ENCODE peak calls at places on chromosomes 13 and 19, in seven cellular contexts. K is transverse colon; I is brain microvascular endothelial cell; T is pancreas; Y is bronchial epithelial cell; E is thyroid gland; A is CD8-positive, alpha-beta memory T cell. S is an unnamed sample. For H3K36me3, the result is how much of the 10 kb centered on the place peaks cover.

GRCh38 chr13:49062297-49062896 is 86.7 kb downstream of the FNDC3A start:
- DNase-seq in K (no peak), I (no peak), T (no peak), Y (peak), E (no peak), A (no peak), S (no peak)

GRCh38 chr13:91668844-91669495 is 270.5 kb downstream of the GPC5 start:
- DNase-seq in K (no peak), I (no peak), T (no peak), Y (no peak), E (no peak), A (no peak), S (no peak)

GRCh38 chr19:41263042-41263849 is 926 bp upstream of the HNRNPUL1 start:
- DNase-seq in K (peak), I (peak), T (peak), Y (peak), E (peak), A (peak), S (peak)

GRCh38 chr13:98004107-98004506 is 50.6 kb downstream of the IPO5 start:
- DNase-seq in K (no peak), I (peak), T (no peak), Y (peak), E (no peak), A (no peak), S (no peak)

GRCh38 chr13:40375522-40376171 is 290.8 kb downstream of the FOXO1 start:
- DNase-seq in K (no peak), I (no peak), T (no peak), Y (no peak), E (no peak), A (no peak), S (no peak)

GRCh38 chr19:45141203-45141900 is 19.4 kb downstream of the NKPD1 start:
- DNase-seq in K (no peak), I (no peak), T (no peak), Y (no peak), E (no peak), A (no peak), S (no peak)

GRCh38 chr13:48165727-48166126 is 67.3 kb upstream of the ITM2B start:
- DNase-seq in K (no peak), I (no peak), T (no peak), Y (peak), E (no peak), A (no peak), S (no peak)

GRCh38 chr13:49627831-49628652 is at the start of gene ARL11:
- DNase-seq in K (peak), I (no peak), T (no peak), Y (peak), E (peak), A (no peak), S (peak)

GRCh38 chr19:23384166-23384565 is 11.1 kb downstream of the ZNF91 start:
- DNase-seq in K (no peak), I (no peak), T (no peak), Y (no peak), E (no peak), A (no peak), S (no peak)

GRCh38 chr19:23382955-23383354 is 12.3 kb downstream of the ZNF91 start:
- DNase-seq in K (no peak), I (no peak), T (no peak), Y (no peak), E (no peak), A (no peak), S (no peak)

GRCh38 chr19:23381114-23381513 is 14.2 kb downstream of the ZNF91 start:
- DNase-seq in K (no peak), I (no peak), T (no peak), Y (no peak), E (no peak), A (no peak), S (no peak)

GRCh38 chr19:23384858-23385257 is 10.4 kb downstream of the ZNF91 start:
- DNase-seq in K (no peak), I (no peak), T (no peak), Y (no peak), E (no peak), A (no peak), S (no peak)

GRCh38 chr19:23385404-23385803 is 9.9 kb downstream of the ZNF91 start:
- DNase-seq in K (no peak), I (no peak), T (no peak), Y (no peak), E (no peak), A (no peak), S (no peak)
- H3K36me3 ChIP-seq in K (half or more), I (under half), T (under half), Y (under half), E (under half), A (under half), S (under half)

GRCh38 chr19:10774893-10775292 is 57.0 kb downstream of the DNM2 start:
- DNase-seq in K (no peak), I (no peak), T (no peak), Y (no peak), E (no peak), A (no peak), S (no peak)
- H3K36me3 ChIP-seq in K (under half), I (half or more), T (under half), Y (under half), E (half or more), A (under half), S (under half)

GRCh38 chr13:21221268-21221667 is 44.8 kb downstream of the MRPL57 start:
- DNase-seq in K (no peak), I (no peak), T (no peak), Y (no peak), E (no peak), A (no peak), S (no peak)
- H3K36me3 ChIP-seq in K (under half), I (under half), T (under half), Y (under half), E (under half), A (under half), S (under half)

GRCh38 chr13:30466841-30467252 is 1.1 kb upstream of the HMGB1 start:
- DNase-seq in K (no peak), I (no peak), T (no peak), Y (no peak), E (no peak), A (no peak), S (no peak)

GRCh38 chr13:30466358-30466714 is 600 bp upstream of the HMGB1 start:
- DNase-seq in K (no peak), I (peak), T (no peak), Y (peak), E (no peak), A (no peak), S (no peak)

GRCh38 chr13:30463820-30464495 is 1.8 kb downstream of the HMGB1 start:
- DNase-seq in K (peak), I (peak), T (peak), Y (peak), E (peak), A (peak), S (peak)

GRCh38 chr13:30465541-30466357 is at the start of gene HMGB1:
- DNase-seq in K (peak), I (peak), T (peak), Y (peak), E (peak), A (peak), S (peak)

GRCh38 chr13:30464496-30465351 is 1.0 kb downstream of the HMGB1 start:
- DNase-seq in K (peak), I (peak), T (peak), Y (peak), E (peak), A (peak), S (peak)
- H3K36me3 ChIP-seq in K (under half), I (under half), T (under half), Y (under half), E (under half), A (under half), S (under half)

GRCh38 chr19:52541608-52542007 is 14.1 kb downstream of the ZNF808 start:
- DNase-seq in K (no peak), I (no peak), T (no peak), Y (no peak), E (no peak), A (no peak), S (no peak)

DNA sequence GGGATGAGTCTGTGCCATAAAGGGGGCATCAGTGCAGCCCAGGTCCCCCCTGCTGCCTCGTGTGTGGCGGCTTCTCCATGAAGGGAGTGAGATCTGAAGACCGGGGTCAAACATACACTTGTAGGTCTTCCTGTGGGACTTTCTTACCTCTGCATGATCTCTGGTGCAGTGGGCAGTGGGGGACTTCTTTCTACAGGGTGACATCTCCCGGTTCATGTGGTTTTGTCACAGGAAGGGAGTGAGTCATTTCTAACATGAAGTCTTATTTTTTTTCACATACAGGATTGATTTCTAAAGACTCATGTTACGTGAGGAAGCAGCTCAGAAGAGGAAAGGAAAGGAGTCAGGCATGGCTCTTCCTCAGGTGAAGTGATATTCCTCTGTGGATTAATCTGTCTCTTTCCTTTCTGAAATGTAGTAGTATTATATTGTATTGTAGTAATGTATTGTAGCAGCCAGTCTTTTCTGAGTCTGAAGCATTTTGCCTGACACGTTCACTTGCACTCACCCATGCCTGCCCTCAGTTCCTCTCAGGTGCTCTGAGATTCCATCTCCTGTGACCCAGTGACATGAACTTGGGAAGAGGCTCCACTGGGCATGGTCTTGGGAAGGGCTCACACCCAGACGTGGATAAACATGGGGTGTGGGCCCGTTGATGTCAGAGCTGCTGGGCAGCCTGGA is 15.7 kb downstream of the ZNF808 start:
- DNase-seq in K (no peak), I (peak), T (no peak), Y (no peak), E (no peak), A (peak), S (no peak)
- H3K36me3 ChIP-seq in K (half or more), I (under half), T (under half), Y (under half), E (under half), A (under half), S (under half)

DNA sequence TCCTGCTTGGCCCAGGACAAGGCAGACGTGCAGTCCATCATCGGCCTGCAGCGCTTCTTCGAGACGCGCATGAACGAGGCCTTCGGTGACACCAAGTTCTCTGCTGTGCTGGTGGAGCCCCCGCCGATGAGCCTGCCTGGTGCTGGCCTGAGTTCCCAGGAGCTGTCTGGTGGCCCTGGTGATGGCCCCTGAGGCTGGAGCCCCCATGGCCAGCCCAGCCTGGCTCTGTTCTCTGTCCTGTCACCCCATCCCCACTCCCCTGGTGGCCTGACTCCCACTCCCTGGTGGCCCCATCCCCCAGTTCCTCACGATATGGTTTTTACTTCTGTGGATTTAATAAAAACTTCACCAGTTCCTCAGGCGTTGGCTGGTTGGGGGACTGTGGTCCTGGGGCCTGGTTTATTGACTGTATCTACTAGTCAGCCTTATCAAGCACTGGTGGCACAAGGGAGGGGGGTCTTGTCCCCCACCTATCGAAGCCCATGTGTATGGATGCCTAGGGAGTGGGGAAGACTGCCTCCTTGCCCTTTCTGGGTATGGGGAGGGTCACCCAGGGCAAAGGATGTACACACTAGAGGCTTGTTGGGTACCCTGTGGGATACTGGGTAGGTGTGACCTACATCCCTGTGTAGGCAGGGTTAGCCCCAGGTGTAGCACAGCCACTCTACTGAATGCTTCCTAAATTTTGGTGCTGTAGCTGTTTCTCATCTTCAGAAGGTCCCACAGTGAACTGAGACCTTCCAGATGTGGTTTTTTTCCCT is 4.4 kb downstream of the CHMP2A start:
- DNase-seq in K (no peak), I (no peak), T (no peak), Y (no peak), E (no peak), A (no peak), S (no peak)
- H3K36me3 ChIP-seq in K (under half), I (half or more), T (under half), Y (half or more), E (half or more), A (half or more), S (under half)

DNA sequence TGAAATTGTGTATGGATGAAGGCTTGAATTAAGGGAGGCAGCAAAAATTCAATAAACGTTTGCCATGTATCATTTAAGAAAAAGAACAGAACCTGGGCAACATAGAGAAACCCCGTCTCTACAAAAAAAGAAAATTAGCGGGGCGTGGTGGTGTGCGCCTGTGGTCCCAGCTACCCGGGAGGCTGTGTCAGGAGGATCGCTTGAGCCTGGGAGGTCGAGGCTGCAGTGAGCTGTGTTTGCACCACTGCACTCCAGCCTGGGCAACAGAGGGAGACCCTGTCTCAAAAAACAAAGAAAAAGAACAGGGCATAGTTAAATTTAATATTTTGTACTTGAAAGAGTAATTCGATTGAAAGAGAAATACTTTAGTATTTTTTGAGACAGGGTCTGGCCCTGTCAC is 1.4 kb downstream of the UBA2 start:
- DNase-seq in K (no peak), I (no peak), T (no peak), Y (no peak), E (no peak), A (no peak), S (no peak)
- H3K36me3 ChIP-seq in K (under half), I (under half), T (under half), Y (under half), E (under half), A (under half), S (under half)

GRCh38 chr19:5615756-5616327 is 6.7 kb downstream of the SAFB2 start:
- DNase-seq in K (no peak), I (peak), T (no peak), Y (no peak), E (no peak), A (no peak), S (no peak)

GRCh38 chr19:5612891-5613290 is 9.7 kb downstream of the SAFB2 start:
- DNase-seq in K (no peak), I (no peak), T (no peak), Y (no peak), E (peak), A (no peak), S (no peak)

GRCh38 chr19:5609881-5610280 is 12.7 kb downstream of the SAFB2 start:
- DNase-seq in K (no peak), I (no peak), T (no peak), Y (no peak), E (no peak), A (no peak), S (no peak)

GRCh38 chr19:5617080-5617479 is 5.5 kb downstream of the SAFB2 start:
- DNase-seq in K (no peak), I (no peak), T (no peak), Y (no peak), E (no peak), A (no peak), S (no peak)

DNA sequence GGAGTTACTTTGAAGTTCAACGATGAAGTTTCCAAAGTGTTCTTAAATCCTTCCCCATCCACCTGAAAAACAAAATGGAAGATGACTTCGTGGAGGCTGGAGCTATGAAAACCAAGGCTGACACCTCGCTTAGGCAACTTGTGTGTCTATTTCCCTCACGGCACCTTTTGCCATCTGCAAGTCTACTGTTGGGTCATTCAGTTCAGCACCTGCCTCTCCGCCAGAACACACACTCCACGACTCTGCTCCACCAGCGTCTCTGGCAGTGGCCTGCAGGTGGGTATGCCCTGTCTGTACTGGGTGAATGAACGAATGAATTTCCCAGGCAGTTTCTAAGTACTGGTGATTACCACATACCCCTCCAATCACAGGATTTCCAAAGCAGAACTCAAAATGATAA is 9.1 kb downstream of the SAFB2 start:
- DNase-seq in K (no peak), I (no peak), T (no peak), Y (no peak), E (no peak), A (no peak), S (no peak)
- H3K36me3 ChIP-seq in K (half or more), I (half or more), T (under half), Y (under half), E (half or more), A (half or more), S (half or more)

DNA sequence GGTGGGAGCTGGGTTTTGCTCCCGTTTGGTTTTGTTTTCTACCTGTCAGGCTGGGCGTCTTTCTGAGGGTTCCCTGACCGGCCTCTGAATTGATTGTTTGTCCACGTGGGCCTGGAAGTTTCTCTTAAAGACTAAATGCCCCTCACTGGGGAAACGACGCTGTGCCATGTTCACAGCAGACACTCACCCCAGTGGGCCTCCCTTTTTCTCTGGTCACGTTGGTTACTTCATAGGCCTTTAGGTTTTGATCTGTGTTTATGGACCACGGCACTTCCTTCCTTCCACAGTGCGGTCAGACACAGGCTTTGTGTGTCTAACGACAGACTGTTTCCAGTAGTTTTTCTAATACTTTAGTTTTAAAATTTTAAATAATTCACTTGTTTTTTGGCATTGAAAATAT is 20.1 kb upstream of the NDUFS7 start:
- DNase-seq in K (no peak), I (no peak), T (no peak), Y (no peak), E (no peak), A (no peak), S (no peak)
- H3K36me3 ChIP-seq in K (under half), I (under half), T (under half), Y (under half), E (under half), A (under half), S (under half)

GRCh38 chr19:18992696-18993095 is 40.6 kb downstream of the SUGP2 start:
- DNase-seq in K (no peak), I (no peak), T (no peak), Y (no peak), E (no peak), A (no peak), S (no peak)

GRCh38 chr19:18990128-18990708 is 43.1 kb downstream of the SUGP2 start:
- DNase-seq in K (no peak), I (no peak), T (no peak), Y (no peak), E (no peak), A (no peak), S (no peak)

GRCh38 chr19:18991050-18991449 is 42.3 kb downstream of the SUGP2 start:
- DNase-seq in K (no peak), I (no peak), T (no peak), Y (no peak), E (no peak), A (no peak), S (no peak)

GRCh38 chr19:18989316-18989715 is 44.0 kb downstream of the SUGP2 start:
- DNase-seq in K (no peak), I (no peak), T (no peak), Y (no peak), E (no peak), A (no peak), S (no peak)

GRCh38 chr19:18991468-18991867 is 41.8 kb downstream of the SUGP2 start:
- DNase-seq in K (no peak), I (no peak), T (no peak), Y (no peak), E (no peak), A (no peak), S (no peak)
- H3K36me3 ChIP-seq in K (under half), I (under half), T (under half), Y (under half), E (under half), A (under half), S (under half)